ENCODE peak calls at places on chromosomes 4 and X, in eight cellular contexts. K is activated T-cell treated with anti-CD3 and anti-CD28 coated beads for 24 hours; R is activated naive CD4-positive, alpha-beta T cell treated with anti-CD3 and anti-CD28 coated beads, Interleukin-2, amount 50 U/mL, for 72 hours; Y is effector memory CD8-positive, alpha-beta T cell; F is caudate nucleus; E is left cardiac atrium; S is ELR; Q is amygdala. B is an unnamed sample.

GRCh38 chr4:78222575-78223186 is 165.6 kb downstream of the FRAS1 start:
- DNase-seq in K (no peak), R (no peak), Y (no peak), F (no peak), E (no peak), S (no peak), Q (no peak), B (no peak)

GRCh38 chrX:19840899-19841648 is 46.3 kb downstream of the SH3KBP1 start:
- DNase-seq in K (no peak), R (peak), Y (peak), F (no peak), E (no peak), S (no peak), Q (no peak), B (no peak)

GRCh38 chr4:162837679-162838078 is 329.0 kb downstream of the NAF1 start:
- DNase-seq in K (no peak), R (no peak), Y (no peak), F (no peak), E (no peak), S (peak), Q (no peak), B (no peak)

GRCh38 chrX:37287741-37288424 is 61.3 kb upstream of the PRRG1 start:
- DNase-seq in K (no peak), R (no peak), Y (no peak), F (no peak), E (no peak), S (no peak), Q (no peak), B (no peak)

GRCh38 chrX:11886745-11887144 is 128.7 kb downstream of the MSL3 start:
- DNase-seq in K (no peak), R (no peak), Y (no peak), F (no peak), E (no peak), S (peak), Q (no peak), B (no peak)

GRCh38 chrX:29580560-29580959 is 634.8 kb upstream of the MAGEB2 start:
- DNase-seq in K (no peak), R (no peak), Y (no peak), F (no peak), E (no peak), S (no peak), Q (no peak), B (no peak)

GRCh38 chr4:52019941-52020657 is at the start of gene LRRC66:
- DNase-seq in K (no peak), R (no peak), Y (no peak), F (no peak), E (no peak), S (no peak), Q (no peak), B (no peak)

GRCh38 chrX:143788265-143788664 is 67.7 kb upstream of the SPANXN2 start:
- DNase-seq in K (no peak), R (no peak), Y (no peak), F (no peak), E (no peak), S (peak), Q (no peak), B (no peak)

GRCh38 chr4:119314356-119314755 is 7.6 kb downstream of the FABP2 start:
- DNase-seq in K (no peak), R (no peak), Y (no peak), F (no peak), E (no peak), S (peak), Q (no peak), B (no peak)

GRCh38 chr4:29560452-29560851 is 1159.7 kb upstream of the PCDH7 start:
- DNase-seq in K (no peak), R (no peak), Y (no peak), F (no peak), E (no peak), S (peak), Q (no peak), B (no peak)

GRCh38 chr4:124590480-124590879 is 122.1 kb downstream of the ANKRD50 start:
- DNase-seq in K (no peak), R (no peak), Y (no peak), F (no peak), E (no peak), S (no peak), Q (no peak), B (no peak)

B was measured in anterior cingulate cortex.